ENCODE peak calls at places on chromosome 14, in four cellular contexts. V is HCT116, Q is mesendoderm, S is GM23248. A is an unnamed sample.

GRCh38 chr14:53001787-53002378 is 51.0 kb upstream of the FERMT2 start:
- DNase-seq in V (no peak), Q (no peak), S (no peak), A (no peak)

GRCh38 chr14:91398707-91399106 is 18.9 kb downstream of the CCDC88C start:
- DNase-seq in V (no peak), Q (no peak), S (no peak), A (no peak)

GRCh38 chr14:22422238-22422637 is 166.8 kb downstream of the DAD1 start:
- DNase-seq in V (no peak), Q (no peak), S (no peak), A (no peak)

GRCh38 chr14:93960774-93961438 is 15.5 kb downstream of the ASB2 start:
- DNase-seq in V (no peak), Q (no peak), S (no peak), A (no peak)

GRCh38 chr14:25048170-25049126 is 1.5 kb downstream of the STXBP6 start:
- DNase-seq in V (no peak), Q (no peak), S (peak; percentile 97), A (no peak)

GRCh38 chr14:90388982-90389381 is 7.8 kb upstream of the CALM1 start:
- DNase-seq in V (no peak), Q (no peak), S (peak; percentile 59), A (no peak)

GRCh38 chr14:67999693-68000384 is 180.3 kb downstream of the RAD51B start:
- DNase-seq in V (peak; percentile 48), Q (no peak), S (peak; percentile 79), A (no peak)

GRCh38 chr14:55131782-55132181 is 2.7 kb downstream of the LGALS3 start:
- DNase-seq in V (no peak), Q (no peak), S (peak; percentile 74), A (no peak)

DNA sequence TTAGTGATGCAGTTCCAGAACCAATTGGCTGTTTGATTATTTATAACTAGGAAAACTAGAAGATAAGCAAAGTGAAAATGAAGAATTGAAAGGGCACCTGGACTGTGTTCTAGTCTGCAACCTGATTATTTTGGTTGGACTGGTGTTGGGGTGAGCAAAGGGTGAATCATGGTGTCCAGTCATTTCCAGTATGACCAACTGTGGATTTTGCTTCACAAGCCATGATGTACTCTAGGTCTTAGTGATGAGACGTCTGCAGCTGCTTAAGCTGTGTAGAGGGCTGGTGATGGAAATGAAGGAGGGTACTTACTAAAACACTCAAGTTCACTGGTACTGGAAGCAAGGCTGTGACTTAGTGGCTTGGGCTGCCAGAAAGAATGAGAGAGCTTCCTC is 193.2 kb upstream of the FRMD6 start:
- DNase-seq in V (no peak), Q (no peak), S (peak; percentile 92), A (no peak)
- H3K9ac ChIP-seq in V (no peak overlapping the region), Q (no peak overlapping the region), S (no peak overlapping the region), A (no peak overlapping the region)

GRCh38 chr14:75041613-75042012 is 9.7 kb downstream of the MLH3 start:
- DNase-seq in V (no peak), Q (no peak), S (no peak), A (no peak)
- H3K9ac ChIP-seq in V (no peak overlapping the region), Q (no peak overlapping the region), S (no peak overlapping the region), A (no peak overlapping the region)

GRCh38 chr14:103136388-103137271 is 13.4 kb downstream of the TNFAIP2 start:
- DNase-seq in V (peak; percentile 28), Q (peak; percentile 84), S (peak; percentile 86), A (no peak)
- H3K9ac ChIP-seq in V (peak overlapping the region; percentile 52), Q (no peak overlapping the region), S (peak overlapping the region; percentile 65), A (no peak overlapping the region)

GRCh38 chr14:104436047-104436531 is 143.5 kb upstream of the C14orf180 start:
- DNase-seq in V (no peak), Q (peak; percentile 41), S (peak; percentile 12), A (no peak)
- H3K9ac ChIP-seq in V (no peak overlapping the region), Q (no peak overlapping the region), S (no peak overlapping the region), A (no peak overlapping the region)

GRCh38 chr14:62462996-62463395 is 582.3 kb downstream of the KCNH5 start:
- DNase-seq in V (no peak), Q (peak; percentile 4), S (no peak), A (no peak)
- H3K9ac ChIP-seq in V (no peak overlapping the region), Q (no peak overlapping the region), S (no peak overlapping the region), A (no peak overlapping the region)

GRCh38 chr14:64767215-64767964 is 63.2 kb downstream of the PLEKHG3 start:
- DNase-seq in V (no peak), Q (no peak), S (no peak), A (no peak)
- H3K9ac ChIP-seq in V (no peak overlapping the region), Q (no peak overlapping the region), S (no peak overlapping the region), A (no peak overlapping the region)

GRCh38 chr14:85483037-85483436 is 46.9 kb upstream of the FLRT2 start:
- DNase-seq in V (no peak), Q (no peak), S (peak; percentile 22), A (no peak)

GRCh38 chr14:85479771-85480170 is 50.2 kb upstream of the FLRT2 start:
- DNase-seq in V (no peak), Q (peak; percentile 54), S (no peak), A (no peak)

GRCh38 chr14:85482549-85482948 is 47.4 kb upstream of the FLRT2 start:
- DNase-seq in V (no peak), Q (no peak), S (no peak), A (no peak)

GRCh38 chr14:85479306-85479705 is 50.6 kb upstream of the FLRT2 start:
- DNase-seq in V (no peak), Q (peak; percentile 57), S (no peak), A (no peak)

DNA sequence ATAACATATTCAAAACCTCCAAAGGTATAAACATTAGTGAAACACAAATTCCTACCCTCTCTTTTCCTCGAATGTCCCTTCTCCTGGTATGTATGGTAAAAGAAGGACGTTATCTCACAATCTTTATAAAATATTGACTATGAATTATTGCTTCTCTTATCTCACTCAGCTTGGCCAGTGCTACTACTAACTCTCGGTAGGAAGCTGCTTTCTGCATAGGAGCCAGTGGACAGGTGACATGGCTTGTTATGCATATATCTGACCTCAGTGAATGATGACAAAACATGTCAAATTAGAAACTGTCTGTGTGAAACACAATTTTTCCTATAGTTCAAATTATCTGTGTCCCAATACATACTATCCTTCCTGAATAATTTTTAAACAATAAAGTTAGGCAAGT is 48.5 kb upstream of the FLRT2 start:
- DNase-seq in V (no peak), Q (no peak), S (no peak), A (no peak)
- H3K9ac ChIP-seq in V (no peak overlapping the region), Q (no peak overlapping the region), S (no peak overlapping the region), A (no peak overlapping the region)

GRCh38 chr14:102138935-102139247 is 806 bp upstream of the WDR20 start:
- DNase-seq in V (no peak), Q (no peak), S (peak; percentile 48), A (no peak)
- H3K9ac ChIP-seq in V (peak overlapping the region; percentile 89), Q (peak overlapping the region; percentile 87), S (peak overlapping the region; percentile 90), A (no peak overlapping the region)

GRCh38 chr14:36509056-36509917 is 10.7 kb downstream of the NKX2-1 start:
- DNase-seq in V (no peak), Q (peak; percentile 5), S (no peak), A (no peak)

GRCh38 chr14:36506732-36507614 is 13.1 kb downstream of the NKX2-1 start:
- DNase-seq in V (no peak), Q (peak; percentile 10), S (no peak), A (no peak)

GRCh38 chr14:36510078-36510799 is 9.8 kb downstream of the NKX2-1 start:
- DNase-seq in V (no peak), Q (peak; percentile 61), S (no peak), A (no peak)

GRCh38 chr14:36507847-36508417 is 12.1 kb downstream of the NKX2-1 start:
- DNase-seq in V (no peak), Q (no peak), S (no peak), A (no peak)

GRCh38 chr14:36508418-36509051 is 11.5 kb downstream of the NKX2-1 start:
- DNase-seq in V (no peak), Q (peak; percentile 29), S (no peak), A (no peak)
- H3K9ac ChIP-seq in V (no peak overlapping the region), Q (no peak overlapping the region), S (no peak overlapping the region), A (no peak overlapping the region)

DNA sequence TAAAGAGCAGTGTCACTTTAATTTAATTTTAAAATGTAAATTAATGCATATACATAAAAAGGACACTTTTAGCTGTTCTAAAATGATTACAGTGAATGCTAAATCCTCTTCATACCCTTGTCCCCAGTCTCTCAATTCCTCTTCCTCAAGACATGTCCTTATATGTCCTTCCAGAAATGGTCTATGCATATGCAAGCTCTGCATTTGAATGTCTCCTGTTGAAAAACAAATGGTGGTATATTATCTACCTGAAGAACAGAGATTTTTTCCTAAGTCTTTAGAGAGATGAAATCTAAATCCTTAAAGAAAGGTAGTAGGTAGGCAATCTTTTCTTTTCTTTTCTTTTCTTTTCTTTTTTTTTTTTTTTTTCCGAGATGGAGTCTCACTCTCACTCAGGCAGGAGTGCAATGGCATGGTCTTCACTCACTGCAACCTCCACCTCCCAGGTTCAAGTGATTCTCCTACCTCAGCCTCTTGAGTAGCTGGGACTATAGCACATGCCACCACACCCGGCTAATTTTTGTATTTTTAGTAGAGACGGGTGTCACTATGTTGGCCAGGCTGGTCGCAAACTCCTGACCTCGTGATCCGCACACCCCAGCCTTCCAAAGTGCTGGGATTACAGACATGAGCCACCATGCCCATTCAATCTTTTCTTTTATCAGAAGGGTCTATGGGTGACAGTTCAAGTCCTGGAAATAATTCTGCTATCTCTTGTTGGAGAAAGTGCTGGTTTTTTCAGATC is 180.5 kb downstream of the PRKCH start:
- DNase-seq in V (no peak), Q (peak; percentile 13), S (no peak), A (no peak)
- H3K9ac ChIP-seq in V (no peak overlapping the region), Q (peak overlapping the region; percentile 13), S (no peak overlapping the region), A (no peak overlapping the region)

A was measured in neuronal stem cell.